ENCODE peak calls at places on chromosomes 4 and X, in eight cellular contexts. Q, B, M, G, A, F, Z and N are unnamed samples.

GRCh38 chr4:152515678-152516077 is 20.2 kb downstream of the FBXW7 start:
- DNase-seq in A (no peak), Z (no peak), B (no peak), F (no peak), M (no peak), Q (no peak), G (no peak), N (no peak)

GRCh38 chrX:49792376-49792775 is 36.7 kb upstream of the PAGE4 start:
- DNase-seq in M (no peak), Z (no peak), G (no peak), Q (no peak), F (no peak), B (no peak), A (no peak), N (no peak)

GRCh38 chr4:16764622-16765021 is 133.8 kb downstream of the LDB2 start:
- DNase-seq in M (peak; percentile 32), Z (no peak), B (no peak), F (no peak), Q (no peak), G (no peak), A (no peak), N (no peak)

GRCh38 chr4:125541836-125542235 is 227.1 kb downstream of the FAT4 start:
- DNase-seq in B (no peak), G (no peak), F (no peak), Q (no peak), M (no peak), A (no peak), Z (no peak), N (no peak)

GRCh38 chrX:19800821-19801220 is 86.6 kb downstream of the SH3KBP1 start:
- DNase-seq in G (no peak), Z (no peak), M (no peak), Q (no peak), B (no peak), F (no peak), A (no peak), N (no peak)

GRCh38 chr4:142278171-142278570 is 567.9 kb downstream of the INPP4B start:
- DNase-seq in Z (no peak), A (no peak), F (no peak), Q (no peak), M (no peak), G (no peak), B (no peak), N (no peak)

GRCh38 chrX:11757729-11758399 is at the start of gene MSL3:
- DNase-seq in F (peak; percentile 58), M (no peak), A (peak; percentile 89), G (peak; percentile 52), Q (peak; percentile 76), B (peak; percentile 55), Z (peak; percentile 63), N (peak; percentile 34)

GRCh38 chr4:159077702-159078495 is 25.0 kb upstream of the RAPGEF2 start:
- DNase-seq in A (no peak), Z (no peak), Q (no peak), F (no peak), M (no peak), G (no peak), B (no peak), N (no peak)

GRCh38 chrX:10900585-10901289 is 210.4 kb upstream of the HCCS start:
- DNase-seq in A (no peak), Z (no peak), F (no peak), G (no peak), B (no peak), Q (no peak), M (no peak), N (no peak)

GRCh38 chr4:176753049-176753448 is 39.7 kb downstream of the VEGFC start:
- DNase-seq in M (no peak), A (no peak), Z (no peak), Q (no peak), B (no peak), F (no peak), G (no peak), N (no peak)

GRCh38 chr4:152064282-152064681 is 303.5 kb upstream of the GATB start:
- DNase-seq in F (no peak), G (no peak), M (no peak), Z (no peak), A (no peak), B (no peak), Q (no peak), N (no peak)

GRCh38 chr4:127965803-127966175 is 583 bp downstream of the ABHD18 start:
- DNase-seq in Q (peak; percentile 64), M (peak; percentile 64), F (peak; percentile 32), G (no peak), B (no peak), Z (no peak), A (no peak), N (peak; percentile 65)

GRCh38 chrX:11352296-11352741 is 59.1 kb downstream of the AMELX start:
- DNase-seq in G (no peak), Z (no peak), F (no peak), B (no peak), M (no peak), Q (no peak), A (no peak), N (no peak)

GRCh38 chr4:26081795-26082498 is 167.9 kb downstream of the SMIM20 start:
- DNase-seq in M (no peak), B (no peak), A (no peak), Q (no peak), F (no peak), G (peak; percentile 43), Z (no peak), N (no peak)

GRCh38 chrX:40922307-40922706 is 162.9 kb upstream of the USP9X start:
- DNase-seq in Z (no peak), A (no peak), Q (no peak), G (no peak), M (no peak), F (no peak), B (no peak), N (no peak)

GRCh38 chrX:15714529-15714928 is 23.5 kb upstream of the CA5B start:
- DNase-seq in A (peak; percentile 66), F (peak; percentile 34), Q (no peak), G (no peak), Z (no peak), B (no peak), M (no peak), N (no peak)

GRCh38 chr4:3512719-3513118 is 19.5 kb downstream of the LRPAP1 start:
- DNase-seq in M (no peak), F (no peak), Z (no peak), A (peak; percentile 52), G (no peak), Q (no peak), B (no peak), N (no peak)

GRCh38 chr4:158315706-158316105 is 105.4 kb downstream of the TMEM144 start:
- DNase-seq in A (no peak), M (no peak), G (no peak), Z (no peak), Q (no peak), B (no peak), F (no peak), N (no peak)

GRCh38 chr4:10703146-10703545 is 18.6 kb upstream of the CLNK start:
- DNase-seq in Z (no peak), A (no peak), G (no peak), M (no peak), Q (no peak), B (no peak), F (no peak), N (no peak)

GRCh38 chrX:123184858-123185251 is 777 bp downstream of the GRIA3 start:
- DNase-seq in Z (peak; percentile 17), A (no peak), B (peak; percentile 27), M (no peak), F (no peak), G (no peak), Q (no peak), N (peak; percentile 16)

GRCh38 chrX:9644335-9644734 is 121.3 kb downstream of the GPR143 start:
- DNase-seq in Q (no peak), B (peak; percentile 29), Z (peak; percentile 38), F (no peak), M (no peak), G (no peak), A (no peak), N (no peak)

GRCh38 chr4:161629694-161630441 is 533.9 kb downstream of the FSTL5 start:
- DNase-seq in Q (no peak), A (no peak), G (no peak), Z (no peak), F (no peak), M (no peak), B (no peak), N (no peak)

GRCh38 chrX:42149281-42149680 is 225.9 kb upstream of the CASK start:
- DNase-seq in B (no peak), A (no peak), M (no peak), G (no peak), F (no peak), Z (no peak), Q (no peak), N (no peak)

GRCh38 chrX:141733371-141733770 is 34.8 kb upstream of the SPANXD start:
- DNase-seq in A (no peak), F (no peak), M (no peak), Q (no peak), Z (no peak), G (no peak), B (no peak), N (no peak)

GRCh38 chr4:15354358-15354757 is 73.5 kb upstream of the C1QTNF7 start:
- DNase-seq in Z (no peak), G (no peak), Q (no peak), M (no peak), A (no peak), F (no peak), B (no peak), N (no peak)

GRCh38 chr4:170114636-170115035 is 24.9 kb upstream of the AADAT start:
- DNase-seq in G (no peak), B (no peak), Q (no peak), M (no peak), A (no peak), F (no peak), Z (no peak), N (no peak)
- H3K27me3 ChIP-seq in G (peaks cover 12% of the 10 kb centered on the region), B (no peaks in the 10 kb centered on the region), Q (no peaks in the 10 kb centered on the region), M (no peaks in the 10 kb centered on the region), A (no peaks in the 10 kb centered on the region), F (peaks cover 10% of the 10 kb centered on the region), Z (no peaks in the 10 kb centered on the region), N (no peaks in the 10 kb centered on the region)

DNA sequence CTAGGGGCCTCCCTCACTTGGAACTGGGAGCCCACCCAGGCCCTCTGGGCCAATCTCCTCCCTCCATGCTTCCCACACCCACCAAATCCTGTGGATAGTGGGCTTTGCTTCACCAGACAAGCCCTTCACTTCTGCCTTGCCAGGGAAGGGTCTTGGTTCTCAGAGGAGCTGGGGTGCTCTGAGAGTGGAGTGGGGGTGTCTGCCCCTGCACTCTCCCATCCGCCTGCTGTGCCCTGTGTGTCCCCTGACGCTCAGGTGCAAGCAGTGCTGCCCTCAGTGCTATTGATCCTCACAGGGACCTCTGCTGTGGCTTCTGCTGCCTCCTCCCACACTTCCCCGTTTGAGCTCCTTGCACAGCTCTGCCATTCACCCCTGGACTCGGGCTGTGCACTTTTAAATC is 117.3 kb upstream of the NKX1-1 start:
- DNase-seq in B (no peak), F (no peak), Q (peak; percentile 20), Z (no peak), A (no peak), M (no peak), G (no peak), N (no peak)
- H3K27me3 ChIP-seq in B (no peaks in the 10 kb centered on the region), F (peaks cover 67% of the 10 kb centered on the region), Q (peaks cover 38% of the 10 kb centered on the region), Z (no peaks in the 10 kb centered on the region), A (peaks cover 18% of the 10 kb centered on the region), M (peaks cover 46% of the 10 kb centered on the region), G (peaks cover 50% of the 10 kb centered on the region), N (no peaks in the 10 kb centered on the region)

GRCh38 chrX:132820675-132821074 is 137.8 kb downstream of the HS6ST2 start:
- DNase-seq in Q (no peak), M (no peak), B (no peak), G (no peak), Z (no peak), A (no peak), F (no peak), N (no peak)
- H3K27me3 ChIP-seq in Q (no peaks in the 10 kb centered on the region), M (no peaks in the 10 kb centered on the region), B (no peaks in the 10 kb centered on the region), G (no peaks in the 10 kb centered on the region), Z (no peaks in the 10 kb centered on the region), A (no peaks in the 10 kb centered on the region), F (no peaks in the 10 kb centered on the region), N (no peaks in the 10 kb centered on the region)

GRCh38 chrX:69386681-69387080 is 117.4 kb upstream of the NALF2 start:
- DNase-seq in Z (no peak), G (no peak), B (no peak), M (no peak), A (no peak), F (no peak), Q (no peak), N (no peak)
- H3K27me3 ChIP-seq in Z (no peaks in the 10 kb centered on the region), G (peaks cover 31% of the 10 kb centered on the region), B (no peaks in the 10 kb centered on the region), M (no peaks in the 10 kb centered on the region), A (no peaks in the 10 kb centered on the region), F (no peaks in the 10 kb centered on the region), Q (no peaks in the 10 kb centered on the region), N (peaks cover 3% of the 10 kb centered on the region)